ENCODE peak calls at places on chromosome 17, in six cellular contexts. H is lower lobe of right lung, Q is brain microvascular endothelial cell, G is thoracic aorta, R is heart right ventricle, A is psoas muscle. L is an unnamed sample.
A peak's percentile ranks its signal among the peaks of the same experiment; 100 is the strongest.

GRCh38 chr17:19005789-19006430 is 1.3 kb upstream of the FAM83G start:
- DNase-seq in H (no peak), Q (no peak), G (no peak), R (peak; percentile 1), A (no peak), L (no peak)

GRCh38 chr17:37747222-37747621 is 2.4 kb upstream of the HNF1B start:
- DNase-seq in H (no peak), Q (no peak), G (no peak), R (no peak), A (no peak), L (no peak)

GRCh38 chr17:6323626-6324356 is 111.1 kb downstream of the AIPL1 start:
- DNase-seq in H (no peak), Q (no peak), G (no peak), R (no peak), A (no peak), L (no peak)

GRCh38 chr17:27236710-27237315 is 57.1 kb upstream of the WSB1 start:
- DNase-seq in H (no peak), Q (peak; percentile 67), G (no peak), R (no peak), A (peak; percentile 67), L (peak; percentile 89)

GRCh38 chr17:78849026-78849425 is 8.4 kb upstream of the USP36 start:
- DNase-seq in H (no peak), Q (no peak), G (no peak), R (no peak), A (peak; percentile 19), L (no peak)

GRCh38 chr17:67400193-67400592 is 23.1 kb downstream of the PITPNC1 start:
- DNase-seq in H (no peak), Q (no peak), G (no peak), R (no peak), A (no peak), L (no peak)

GRCh38 chr17:64262125-64262421 is 987 bp downstream of the TEX2 start:
- DNase-seq in H (no peak), Q (no peak), G (no peak), R (no peak), A (no peak), L (no peak)

GRCh38 chr17:19867654-19868395 is at the start of gene ULK2:
- DNase-seq in H (peak; percentile 71), Q (peak; percentile 23), G (no peak), R (peak; percentile 72), A (peak; percentile 79), L (peak; percentile 72)

GRCh38 chr17:73628642-73629552 is 15.3 kb downstream of the SDK2 start:
- DNase-seq in H (no peak), Q (no peak), G (no peak), R (no peak), A (peak; percentile 19), L (no peak)

GRCh38 chr17:30969989-30970680 is 704 bp upstream of the RNF135 start:
- DNase-seq in H (no peak), Q (no peak), G (no peak), R (no peak), A (peak; percentile 39), L (peak; percentile 62)

GRCh38 chr17:48997827-48998556 is 807 bp downstream of the IGF2BP1 start:
- DNase-seq in H (no peak), Q (no peak), G (no peak), R (no peak), A (no peak), L (no peak)

GRCh38 chr17:62668091-62668804 is 40.8 kb downstream of the MRC2 start:
- DNase-seq in H (peak; percentile 14), Q (no peak), G (no peak), R (no peak), A (no peak), L (peak; percentile 58)

GRCh38 chr17:2343421-2343820 is 6.1 kb downstream of the SGSM2 start:
- DNase-seq in H (no peak), Q (no peak), G (no peak), R (no peak), A (no peak), L (no peak)

GRCh38 chr17:31627960-31628359 is 231.1 kb downstream of the COPRS start:
- DNase-seq in H (no peak), Q (peak; percentile 66), G (no peak), R (no peak), A (no peak), L (peak; percentile 73)

GRCh38 chr17:68399638-68400403 is 57.5 kb downstream of the WIPI1 start:
- DNase-seq in H (no peak), Q (no peak), G (no peak), R (no peak), A (no peak), L (peak; percentile 59)

GRCh38 chr17:75130632-75131277 is 787 bp downstream of the NT5C start:
- DNase-seq in H (peak; percentile 66), Q (peak; percentile 51), G (no peak), R (no peak), A (peak; percentile 67), L (peak; percentile 49)

GRCh38 chr17:28046034-28046825 is 3.8 kb downstream of the NLK start:
- DNase-seq in H (no peak), Q (no peak), G (no peak), R (no peak), A (no peak), L (no peak)

GRCh38 chr17:41308251-41308917 is 725 bp downstream of the KRTAP16-1 start:
- DNase-seq in H (no peak), Q (no peak), G (no peak), R (peak; percentile 70), A (peak; percentile 71), L (no peak)

GRCh38 chr17:83053779-83054451 is 25.5 kb upstream of the METRNL start:
- DNase-seq in H (peak; percentile 81), Q (no peak), G (no peak), R (no peak), A (peak; percentile 66), L (no peak)

GRCh38 chr17:39965017-39965699 is 2.4 kb downstream of the GSDMA start:
- DNase-seq in H (no peak), Q (no peak), G (no peak), R (no peak), A (no peak), L (no peak)

GRCh38 chr17:10739341-10739905 is 9.6 kb upstream of the TMEM220 start:
- DNase-seq in H (no peak), Q (no peak), G (no peak), R (no peak), A (no peak), L (no peak)

GRCh38 chr17:50564916-50565315 is 4.4 kb downstream of the CACNA1G start:
- DNase-seq in H (no peak), Q (peak; percentile 36), G (peak; percentile 61), R (peak; percentile 73), A (peak; percentile 87), L (peak; percentile 91)

GRCh38 chr17:36501963-36502362 is 15.5 kb downstream of the ZNHIT3 start:
- DNase-seq in H (no peak), Q (no peak), G (no peak), R (no peak), A (no peak), L (no peak)

GRCh38 chr17:42112552-42113176 is at the start of gene DHX58:
- DNase-seq in H (peak; percentile 80), Q (peak; percentile 79), G (no peak), R (peak; percentile 56), A (peak; percentile 81), L (peak; percentile 85)

GRCh38 chr17:57724038-57724728 is 20.9 kb downstream of the CCDC182 start:
- DNase-seq in H (no peak), Q (no peak), G (no peak), R (no peak), A (no peak), L (no peak)

GRCh38 chr17:32912218-32912897 is 15.6 kb upstream of the TMEM98 start:
- DNase-seq in H (peak; percentile 86), Q (peak; percentile 73), G (peak; percentile 37), R (peak; percentile 29), A (no peak), L (peak; percentile 64)
- TF ChIP-seq CTCF in H (peak; percentile 20), Q (peak; percentile 34), G (no peak), R (no peak), A (no peak), L (no peak)

GRCh38 chr17:81373536-81374160 is 21.6 kb upstream of the BAHCC1 start:
- DNase-seq in H (no peak), Q (no peak), G (no peak), R (no peak), A (no peak), L (no peak)
- H3K4me3 ChIP-seq in H (no peak overlapping the region), Q (no peak overlapping the region), G (no peak overlapping the region), R (no peak overlapping the region), A (no peak overlapping the region), L (no peak overlapping the region)

GRCh38 chr17:3691539-3692166 is 4.3 kb downstream of the P2RX5 start:
- DNase-seq in H (no peak), Q (no peak), G (no peak), R (no peak), A (no peak), L (no peak)

GRCh38 chr17:3693099-3693498 is 2.9 kb downstream of the P2RX5 start:
- DNase-seq in H (no peak), Q (no peak), G (no peak), R (no peak), A (no peak), L (no peak)

GRCh38 chr17:3693829-3694231 is 2.1 kb downstream of the P2RX5 start:
- DNase-seq in H (no peak), Q (no peak), G (no peak), R (no peak), A (no peak), L (no peak)

GRCh38 chr17:3690094-3690715 is 5.8 kb downstream of the P2RX5 start:
- DNase-seq in H (peak; percentile 40), Q (no peak), G (no peak), R (no peak), A (no peak), L (no peak)

GRCh38 chr17:3692346-3692745 is 3.6 kb downstream of the P2RX5 start:
- DNase-seq in H (no peak), Q (no peak), G (no peak), R (no peak), A (no peak), L (no peak)
- TF ChIP-seq CTCF in H (no peak), Q (peak; percentile 22), G (no peak), R (no peak), A (no peak), L (no peak)

GRCh38 chr17:46768540-46768870 is 50.0 kb downstream of the WNT3 start:
- DNase-seq in H (no peak), Q (no peak), G (no peak), R (no peak), A (no peak), L (no peak)

GRCh38 chr17:46770818-46771600 is 47.5 kb downstream of the WNT3 start:
- DNase-seq in H (peak; percentile 61), Q (no peak), G (no peak), R (peak; percentile 50), A (no peak), L (no peak)

GRCh38 chr17:46770439-46770817 is 48.1 kb downstream of the WNT3 start:
- DNase-seq in H (no peak), Q (no peak), G (no peak), R (no peak), A (no peak), L (no peak)

GRCh38 chr17:46771601-46772012 is 46.9 kb downstream of the WNT3 start:
- DNase-seq in H (peak; percentile 59), Q (no peak), G (no peak), R (peak; percentile 40), A (no peak), L (no peak)

GRCh38 chr17:46769531-46770438 is 48.7 kb downstream of the WNT3 start:
- DNase-seq in H (peak; percentile 40), Q (no peak), G (no peak), R (no peak), A (no peak), L (no peak)
- H3K4me3 ChIP-seq in H (peak overlapping the region; percentile 19), Q (peak overlapping the region; percentile 22), G (peak overlapping the region; percentile 67), R (peak overlapping the region; percentile 31), A (peak overlapping the region; percentile 54), L (no peak overlapping the region)